ENCODE peak calls at places on chromosomes 5 and 9, in seven cellular contexts. H, G, D, T, N, Z and K are unnamed samples.

GRCh38 chr9:128260340-128260739 is 15.5 kb downstream of the GOLGA2 start:
- DNase-seq in T (no peak), G (no peak), N (no peak), Z (no peak), D (no peak), H (no peak), K (no peak)

GRCh38 chr5:19274578-19274977 is 713.4 kb downstream of the CDH18 start:
- DNase-seq in D (no peak), T (no peak), H (no peak), G (no peak), N (no peak), Z (no peak), K (no peak)

GRCh38 chr9:125074976-125075375 is 68.4 kb downstream of the SCAI start:
- DNase-seq in N (no peak), G (no peak), T (no peak), D (no peak), Z (no peak), H (no peak), K (no peak)

GRCh38 chr5:173668245-173668800 is 51.9 kb upstream of the BOD1 start:
- DNase-seq in Z (no peak), G (no peak), D (no peak), N (no peak), T (no peak), H (no peak), K (no peak)

GRCh38 chr9:114025760-114026159 is 52.3 kb downstream of the AMBP start:
- DNase-seq in Z (no peak), T (no peak), H (no peak), D (no peak), N (no peak), G (no peak), K (no peak)

GRCh38 chr5:18882162-18882561 is 1105.8 kb downstream of the CDH18 start:
- DNase-seq in N (no peak), G (no peak), T (no peak), Z (no peak), H (no peak), D (no peak), K (no peak)

GRCh38 chr9:130049431-130050210 is 4.1 kb upstream of the GPR107 start:
- DNase-seq in D (no peak), H (no peak), T (no peak), N (no peak), G (no peak), Z (no peak), K (no peak)

GRCh38 chr9:117304613-117305012 is 110.2 kb downstream of the ASTN2 start:
- DNase-seq in Z (no peak), D (no peak), T (no peak), G (no peak), N (no peak), H (no peak), K (no peak)

GRCh38 chr5:72378636-72379289 is 58.6 kb downstream of the PTCD2 start:
- DNase-seq in H (no peak), G (no peak), D (peak; percentile 27), N (peak; percentile 38), T (no peak), Z (peak; percentile 38), K (no peak)

GRCh38 chr5:169716287-169716686 is 79.2 kb downstream of the DOCK2 start:
- DNase-seq in T (no peak), D (no peak), H (no peak), G (no peak), Z (no peak), N (no peak), K (no peak)

GRCh38 chr5:124544366-124545055 is 201.9 kb downstream of the ZNF608 start:
- DNase-seq in N (no peak), G (no peak), H (peak; percentile 39), T (no peak), D (peak; percentile 37), Z (no peak), K (no peak)

GRCh38 chr5:28398185-28398584 is 1359.8 kb upstream of the CDH9 start:
- DNase-seq in D (no peak), H (no peak), Z (no peak), G (no peak), N (no peak), T (no peak), K (no peak)
- H3K9me3 ChIP-seq in D (no peaks in the 10 kb centered on the region), H (no peaks in the 10 kb centered on the region), Z (no peaks in the 10 kb centered on the region), G (no peaks in the 10 kb centered on the region), N (peaks cover 10% of the 10 kb centered on the region), T (no peaks in the 10 kb centered on the region), K (no peaks in the 10 kb centered on the region)

DNA sequence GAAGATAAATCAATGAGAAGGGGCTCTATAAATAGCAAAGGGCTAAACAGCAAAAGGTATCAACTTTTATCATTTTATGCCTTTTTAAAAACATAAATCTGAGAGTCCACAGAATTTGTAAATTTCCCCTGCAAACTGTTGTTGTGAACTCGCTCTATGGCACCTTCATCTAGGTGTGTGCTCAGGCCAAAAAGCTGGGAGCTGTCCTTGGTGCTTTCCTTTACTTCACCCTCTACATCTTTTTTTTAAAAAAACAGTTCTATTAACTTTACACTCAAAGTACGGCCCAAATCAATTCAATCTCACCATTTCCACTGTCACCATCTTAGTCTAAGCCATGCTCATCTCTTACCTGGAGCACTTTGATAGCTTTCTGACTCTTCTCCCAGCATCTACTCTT is 108.2 kb upstream of the GPR151 start:
- DNase-seq in H (no peak), N (no peak), G (no peak), T (no peak), D (peak; percentile 27), Z (no peak), K (no peak)
- H3K9me3 ChIP-seq in H (no peaks in the 10 kb centered on the region), N (no peaks in the 10 kb centered on the region), G (no peaks in the 10 kb centered on the region), T (no peaks in the 10 kb centered on the region), D (no peaks in the 10 kb centered on the region), Z (no peaks in the 10 kb centered on the region), K (no peaks in the 10 kb centered on the region)

GRCh38 chr5:107858788-107859187 is 188.1 kb upstream of the EFNA5 start:
- DNase-seq in T (no peak), G (no peak), N (no peak), H (no peak), D (no peak), Z (no peak), K (no peak)

GRCh38 chr5:107860044-107860443 is 189.3 kb upstream of the EFNA5 start:
- DNase-seq in D (no peak), G (no peak), H (no peak), Z (no peak), N (no peak), T (no peak), K (no peak)

GRCh38 chr5:107863125-107863524 is 192.4 kb upstream of the EFNA5 start:
- DNase-seq in N (no peak), H (no peak), Z (no peak), D (no peak), G (no peak), T (no peak), K (no peak)

GRCh38 chr5:107864793-107865192 is 194.1 kb upstream of the EFNA5 start:
- DNase-seq in Z (no peak), T (no peak), D (no peak), G (no peak), N (no peak), H (no peak), K (no peak)

DNA sequence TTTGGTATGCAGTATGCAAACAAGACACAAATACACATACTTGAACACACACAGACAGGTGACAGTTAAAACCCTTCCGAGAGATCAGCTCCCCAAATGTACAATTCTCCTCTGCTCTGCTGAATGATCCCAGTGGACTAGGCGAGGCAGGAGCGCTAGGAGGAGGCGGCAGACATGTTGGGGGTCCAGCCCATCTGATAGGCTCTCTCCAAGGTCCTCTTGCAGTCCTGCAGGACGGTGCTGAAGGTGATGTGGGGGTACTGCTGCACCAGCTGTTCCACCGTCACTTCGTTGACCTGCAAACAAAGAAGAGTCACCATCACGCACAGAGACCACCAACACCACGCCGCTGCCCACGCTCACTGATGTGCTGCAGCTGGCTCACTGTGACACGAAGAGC is 190.8 kb upstream of the EFNA5 start:
- DNase-seq in H (no peak), G (no peak), D (no peak), T (no peak), N (no peak), Z (no peak), K (no peak)
- H3K9me3 ChIP-seq in H (no peaks in the 10 kb centered on the region), G (no peaks in the 10 kb centered on the region), D (no peaks in the 10 kb centered on the region), T (no peaks in the 10 kb centered on the region), N (no peaks in the 10 kb centered on the region), Z (no peaks in the 10 kb centered on the region), K (no peaks in the 10 kb centered on the region)

DNA sequence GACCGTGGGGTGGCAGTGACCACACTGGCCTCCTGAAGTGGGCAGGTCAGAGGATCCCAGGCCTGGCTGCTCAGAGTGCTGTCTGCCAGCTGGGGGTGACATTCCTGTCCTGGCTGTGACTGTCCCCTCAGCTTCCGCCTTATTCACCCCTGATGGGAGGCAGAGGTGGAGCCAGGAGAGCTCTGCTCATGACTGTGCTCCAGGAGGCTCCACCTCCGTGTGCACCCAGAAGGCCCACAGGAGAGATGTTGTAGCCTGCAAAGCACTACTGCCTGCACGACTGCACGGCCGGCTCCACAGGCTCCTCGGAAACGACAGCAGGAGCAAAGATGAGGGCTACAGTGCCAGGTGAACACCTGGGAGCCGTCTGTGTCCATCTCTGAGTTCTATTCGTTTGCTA is 60.9 kb downstream of the ROPN1L start:
- DNase-seq in H (peak; percentile 15), Z (no peak), N (no peak), D (no peak), G (peak; percentile 16), T (no peak), K (no peak)
- H3K9me3 ChIP-seq in H (no peaks in the 10 kb centered on the region), Z (no peaks in the 10 kb centered on the region), N (no peaks in the 10 kb centered on the region), D (no peaks in the 10 kb centered on the region), G (no peaks in the 10 kb centered on the region), T (no peaks in the 10 kb centered on the region), K (no peaks in the 10 kb centered on the region)

GRCh38 chr5:3352711-3353110 is 242.9 kb upstream of the IRX1 start:
- DNase-seq in Z (no peak), H (no peak), T (no peak), N (no peak), D (no peak), G (no peak), K (no peak)
- H3K9me3 ChIP-seq in Z (no peaks in the 10 kb centered on the region), H (no peaks in the 10 kb centered on the region), T (peaks cover 4% of the 10 kb centered on the region), N (no peaks in the 10 kb centered on the region), D (no peaks in the 10 kb centered on the region), G (no peaks in the 10 kb centered on the region), K (no peaks in the 10 kb centered on the region)

GRCh38 chr5:179242676-179243075 is 102.6 kb downstream of the ADAMTS2 start:
- DNase-seq in H (no peak), N (no peak), D (no peak), Z (no peak), G (no peak), T (no peak), K (no peak)

GRCh38 chr5:179243333-179243732 is 101.9 kb downstream of the ADAMTS2 start:
- DNase-seq in T (no peak), N (no peak), G (no peak), D (peak; percentile 46), Z (no peak), H (no peak), K (no peak)

GRCh38 chr5:179241175-179241574 is 104.1 kb downstream of the ADAMTS2 start:
- DNase-seq in D (no peak), Z (peak; percentile 40), H (no peak), G (no peak), N (no peak), T (no peak), K (no peak)

GRCh38 chr5:179240561-179240960 is 104.7 kb downstream of the ADAMTS2 start:
- DNase-seq in D (no peak), Z (peak; percentile 21), N (no peak), T (no peak), G (no peak), H (no peak), K (no peak)

GRCh38 chr5:179241764-179242370 is 103.4 kb downstream of the ADAMTS2 start:
- DNase-seq in D (no peak), H (no peak), G (no peak), N (no peak), Z (peak; percentile 32), T (no peak), K (no peak)
- H3K9me3 ChIP-seq in D (peaks cover 3% of the 10 kb centered on the region), H (no peaks in the 10 kb centered on the region), G (no peaks in the 10 kb centered on the region), N (peaks cover 9% of the 10 kb centered on the region), Z (peaks cover 11% of the 10 kb centered on the region), T (peaks cover 11% of the 10 kb centered on the region), K (no peaks in the 10 kb centered on the region)